ENCODE peak calls at places on chromosomes 12 and 14, in eight cellular contexts. S is fibroblast of the aortic adventitia, P is AG09309, D is Peyer's patch, M is A549, Y is neural crest cell, Z is fibroblast of pulmonary artery, L is GM20000. B is an unnamed sample.

GRCh38 chr12:79344855-79345840 is 345.6 kb downstream of the PAWR start:
- DNase-seq in D (peak), Z (peak), S (peak), Y (peak), L (peak), P (no peak), M (peak), B (peak)

GRCh38 chr12:119014368-119014767 is 33.0 kb downstream of the SRRM4 start:
- DNase-seq in S (no peak), L (no peak), M (no peak), P (no peak), D (no peak), Z (no peak), Y (no peak), B (no peak)

GRCh38 chr14:103854822-103855733 is 7.7 kb upstream of the PPP1R13B start:
- DNase-seq in S (no peak), L (no peak), M (no peak), P (no peak), Z (no peak), D (no peak), Y (no peak), B (no peak)

GRCh38 chr12:1702708-1703107 is 11.8 kb downstream of the ADIPOR2 start:
- DNase-seq in M (no peak), Z (no peak), D (no peak), L (no peak), P (no peak), S (no peak), Y (no peak), B (no peak)

GRCh38 chr14:60174352-60175254 is 9.4 kb upstream of the DHRS7 start:
- DNase-seq in L (no peak), Y (no peak), M (no peak), S (no peak), D (no peak), Z (no peak), P (no peak), B (no peak)

GRCh38 chr14:69500736-69501135 is 16.2 kb downstream of the PLEKHD1 start:
- DNase-seq in D (no peak), L (no peak), M (no peak), P (no peak), Y (no peak), Z (no peak), S (no peak), B (no peak)

GRCh38 chr12:3285570-3285969 is 205.4 kb upstream of the PRMT8 start:
- DNase-seq in S (no peak), P (no peak), M (no peak), D (no peak), L (no peak), Y (no peak), Z (no peak), B (no peak)

GRCh38 chr12:108425238-108425795 is 86.2 kb upstream of the CMKLR1 start:
- DNase-seq in S (no peak), Z (no peak), D (no peak), M (no peak), Y (no peak), P (no peak), L (no peak), B (no peak)

GRCh38 chr14:85934123-85934885 is 404.4 kb downstream of the FLRT2 start:
- DNase-seq in M (peak), S (peak), L (peak), Y (no peak), P (no peak), Z (no peak), D (peak), B (peak)

GRCh38 chr12:132908145-132909029 is 21.0 kb upstream of the CHFR start:
- DNase-seq in Y (peak), Z (peak), M (no peak), D (peak), S (peak), P (peak), L (peak), B (peak)

GRCh38 chr14:70889555-70889954 is 17.7 kb upstream of the PCNX1 start:
- DNase-seq in M (no peak), Z (no peak), S (no peak), L (no peak), P (no peak), D (no peak), Y (no peak), B (no peak)

GRCh38 chr12:82124711-82125110 is 233.5 kb downstream of the CCDC59 start:
- DNase-seq in P (no peak), L (no peak), S (peak), M (no peak), D (no peak), Y (no peak), Z (no peak), B (no peak)

GRCh38 chr12:117235261-117235660 is 45.0 kb upstream of the FBXO21 start:
- DNase-seq in Z (no peak), Y (no peak), L (no peak), M (no peak), S (no peak), P (no peak), D (no peak), B (no peak)

GRCh38 chr12:69481133-69481532 is 10.9 kb downstream of the FRS2 start:
- DNase-seq in L (no peak), Y (no peak), P (no peak), M (no peak), S (no peak), D (no peak), Z (no peak), B (no peak)

GRCh38 chr14:96746101-96746500 is 51.1 kb upstream of the VRK1 start:
- DNase-seq in Y (no peak), D (no peak), Z (no peak), L (no peak), P (no peak), M (no peak), S (no peak), B (no peak)

GRCh38 chr14:66444271-66444987 is 41.7 kb upstream of the CCDC196 start:
- DNase-seq in P (no peak), S (peak), Y (no peak), D (no peak), M (no peak), L (no peak), Z (peak), B (no peak)

GRCh38 chr12:132850291-132850690 is 21.6 kb upstream of the GOLGA3 start:
- DNase-seq in D (no peak), S (no peak), L (no peak), M (no peak), P (no peak), Y (no peak), Z (no peak), B (no peak)

GRCh38 chr12:80912906-80913769 is 24.6 kb downstream of the LIN7A start:
- DNase-seq in P (no peak), D (no peak), L (no peak), M (no peak), Z (peak), Y (no peak), S (peak), B (no peak)

GRCh38 chr14:69247691-69248440 is 12.1 kb upstream of the GALNT16 start:
- DNase-seq in M (no peak), L (no peak), P (peak), Z (peak), D (no peak), S (peak), Y (no peak), B (no peak)

GRCh38 chr12:111937429-111937828 is 75.5 kb downstream of the TMEM116 start:
- DNase-seq in L (no peak), D (no peak), M (no peak), Z (peak), P (no peak), S (peak), Y (no peak), B (no peak)

GRCh38 chr14:96187216-96188050 is 17.2 kb upstream of the BDKRB2 start:
- DNase-seq in P (no peak), L (no peak), M (no peak), Z (no peak), S (no peak), D (no peak), Y (no peak), B (no peak)

GRCh38 chr12:42235426-42235825 is 2.6 kb downstream of the YAF2 start:
- DNase-seq in L (peak), Y (no peak), D (no peak), Z (no peak), S (no peak), M (no peak), P (no peak), B (no peak)

GRCh38 chr12:92505373-92506340 is 197.1 kb upstream of the PLEKHG7 start:
- DNase-seq in S (peak), Y (peak), M (no peak), D (peak), Z (peak), L (peak), P (no peak), B (no peak)

GRCh38 chr14:53549956-53550355 is 396.8 kb upstream of the DDHD1 start:
- DNase-seq in Y (no peak), P (no peak), M (no peak), Z (no peak), S (no peak), D (no peak), L (no peak), B (no peak)

GRCh38 chr14:89332031-89332430 is 85.0 kb downstream of the FOXN3 start:
- DNase-seq in M (no peak), Y (no peak), D (no peak), S (no peak), P (no peak), L (no peak), Z (no peak), B (no peak)

GRCh38 chr14:105487449-105487985 is 831 bp downstream of the CRIP1 start:
- DNase-seq in M (no peak), S (no peak), P (no peak), Z (no peak), D (peak), L (no peak), Y (no peak), B (no peak)

GRCh38 chr12:105480162-105480561 is 149.7 kb downstream of the C12orf75 start:
- DNase-seq in P (no peak), M (no peak), Z (no peak), L (no peak), Y (no peak), D (no peak), S (no peak), B (no peak)

GRCh38 chr14:46250113-46250703 is 401.4 kb downstream of the RPL10L start:
- DNase-seq in Z (peak), L (no peak), M (peak), D (no peak), S (peak), Y (no peak), P (no peak), B (peak)

GRCh38 chr12:87756111-87756510 is 273.1 kb downstream of the C12orf50 start:
- DNase-seq in D (no peak), M (peak), Z (peak), P (peak), L (no peak), Y (no peak), S (peak), B (no peak)

GRCh38 chr14:64186231-64187129 is 107.7 kb downstream of the ESR2 start:
- DNase-seq in Z (no peak), D (no peak), P (no peak), L (no peak), Y (peak), M (no peak), S (no peak), B (no peak)

GRCh38 chr14:69404478-69404877 is 6.0 kb downstream of the SLC39A9 start:
- DNase-seq in P (no peak), S (no peak), L (no peak), D (no peak), Y (no peak), M (no peak), Z (no peak), B (no peak)

GRCh38 chr12:39490500-39491276 is 47.8 kb upstream of the KIF21A start:
- DNase-seq in Y (no peak), Z (peak), S (peak), L (no peak), M (no peak), P (no peak), D (no peak), B (no peak)

GRCh38 chr12:108324678-108325358 is 14.3 kb downstream of the CMKLR1 start:
- DNase-seq in L (no peak), P (no peak), M (no peak), D (no peak), Y (no peak), S (no peak), Z (no peak), B (no peak)

DNA sequence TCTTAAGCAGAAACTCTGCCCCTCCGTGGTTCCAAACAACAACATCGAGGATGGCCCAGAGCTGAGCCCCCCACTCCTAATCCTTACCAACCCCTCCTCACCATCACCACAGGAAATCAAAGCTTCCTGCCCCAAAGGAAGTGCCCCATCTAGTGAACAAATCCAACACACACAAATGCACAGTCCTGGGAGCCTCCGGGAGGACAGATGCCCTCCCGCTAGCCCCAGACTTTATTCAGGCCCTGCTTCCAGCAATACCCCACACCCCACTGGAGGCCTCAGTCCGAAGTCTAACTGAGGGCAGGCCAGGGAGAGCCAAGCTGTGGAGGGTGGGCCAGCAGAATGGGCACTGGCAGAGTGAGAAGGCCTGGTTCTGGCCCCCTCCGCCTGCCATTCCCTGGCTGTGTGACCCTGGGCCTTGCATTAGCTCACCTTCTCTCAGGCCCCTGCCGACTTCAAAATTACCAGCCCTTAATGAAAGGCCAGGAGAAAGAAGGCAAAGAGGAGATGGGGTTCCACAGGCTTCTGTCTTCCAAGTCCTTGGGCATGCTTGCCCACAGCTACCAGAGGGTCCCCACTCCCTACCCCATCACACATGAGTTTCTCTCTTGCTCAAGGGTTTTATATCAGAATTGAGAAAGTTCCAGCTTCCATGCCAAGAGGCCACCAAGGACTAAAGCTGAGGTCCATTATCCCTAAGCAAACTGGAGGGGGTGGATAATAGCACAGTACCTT is 2.3 kb downstream of the HDAC7 start:
- DNase-seq in L (no peak), M (peak), Y (no peak), P (no peak), S (no peak), Z (no peak), D (no peak), B (no peak)
- TF ChIP-seq CTCF in L (no peak), M (peak), Y (no peak), P (peak), S (peak), Z (peak), D (no peak), B (peak)

GRCh38 chr12:121892673-121893561 is 4.3 kb downstream of the PSMD9 start:
- DNase-seq in Y (no peak), L (no peak), P (no peak), D (no peak), S (no peak), Z (no peak), M (no peak), B (no peak)
- TF ChIP-seq CTCF in Y (no peak), L (no peak), P (no peak), D (no peak), S (no peak), Z (no peak), M (no peak), B (no peak)

GRCh38 chr12:18160901-18161300 is 70.9 kb upstream of the RERGL start:
- DNase-seq in L (no peak), Z (no peak), P (no peak), D (no peak), M (no peak), S (no peak), Y (no peak), B (no peak)

GRCh38 chr12:18153826-18154225 is 63.8 kb upstream of the RERGL start:
- DNase-seq in S (no peak), L (no peak), M (no peak), D (no peak), Z (no peak), P (no peak), Y (no peak), B (no peak)

GRCh38 chr12:18158774-18159557 is 69.0 kb upstream of the RERGL start:
- DNase-seq in P (no peak), S (peak), L (peak), Y (peak), Z (peak), D (peak), M (peak), B (peak)
- TF ChIP-seq CTCF in P (peak), S (peak), L (peak), Y (peak), Z (peak), D (no peak), M (peak), B (peak)

GRCh38 chr12:56208014-56208413 is 13.7 kb downstream of the RNF41 start:
- DNase-seq in Z (no peak), M (no peak), S (no peak), Y (no peak), D (peak), L (no peak), P (no peak), B (no peak)

GRCh38 chr12:56205445-56205844 is 16.2 kb upstream of the SMARCC2 start:
- DNase-seq in D (no peak), S (no peak), Z (no peak), M (no peak), P (no peak), L (no peak), Y (no peak), B (no peak)

GRCh38 chr12:56204275-56204674 is 15.0 kb upstream of the SMARCC2 start:
- DNase-seq in Y (no peak), M (no peak), D (no peak), S (no peak), Z (no peak), P (no peak), L (no peak), B (no peak)

GRCh38 chr12:56202838-56203237 is 13.6 kb upstream of the SMARCC2 start:
- DNase-seq in S (no peak), M (no peak), Y (no peak), P (no peak), Z (no peak), L (no peak), D (no peak), B (no peak)

GRCh38 chr12:56206373-56207166 is 15.2 kb downstream of the RNF41 start:
- DNase-seq in L (no peak), Z (peak), D (peak), Y (peak), M (peak), S (peak), P (no peak), B (no peak)
- TF ChIP-seq CTCF in L (peak), Z (peak), D (peak), Y (peak), M (peak), S (peak), P (peak), B (peak)

DNA sequence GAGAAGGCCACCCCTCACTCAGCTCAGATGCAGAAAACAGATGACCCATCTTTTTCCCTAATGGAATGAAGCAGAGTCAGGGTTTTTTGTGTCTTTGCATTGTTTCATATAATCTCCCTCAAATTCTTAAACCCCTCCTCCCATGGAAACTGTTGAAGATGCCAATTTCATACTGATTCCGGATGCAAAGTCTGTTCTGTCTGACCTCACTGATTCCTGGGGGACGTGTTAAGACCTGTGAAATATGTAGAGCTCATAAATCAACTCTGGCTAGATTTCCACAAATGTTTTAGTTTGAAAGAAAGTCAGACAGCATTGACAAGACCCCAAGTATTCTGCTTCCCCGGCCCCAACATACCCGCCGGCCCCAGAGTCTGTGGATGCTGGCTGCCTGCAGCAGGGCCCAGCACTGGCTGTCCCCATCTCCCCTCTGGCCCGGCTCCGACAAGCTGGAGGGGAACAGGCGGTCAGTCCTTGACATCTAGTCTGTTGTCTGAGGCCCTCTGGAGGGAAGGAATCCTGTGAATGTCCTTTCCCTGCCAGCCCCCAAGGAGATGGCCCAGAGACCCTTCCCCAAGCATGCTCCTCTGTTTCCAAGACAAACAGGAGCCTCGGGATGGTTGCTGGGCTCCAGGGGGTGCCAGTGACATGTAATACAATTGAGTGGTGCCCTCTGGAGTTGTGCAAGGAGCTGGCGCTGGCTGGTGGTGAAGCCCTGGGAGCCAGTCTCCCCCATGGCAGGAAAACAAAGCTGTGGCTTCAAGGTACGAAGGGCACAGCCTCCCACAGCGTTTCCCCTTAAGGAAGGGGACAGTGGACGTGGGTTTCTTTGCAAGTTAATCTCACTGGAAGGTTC is 22.4 kb downstream of the FBLN5 start:
- DNase-seq in P (no peak), Y (no peak), L (no peak), D (no peak), Z (peak), S (peak), M (no peak), B (no peak)
- TF ChIP-seq CTCF in P (no peak), Y (no peak), L (no peak), D (no peak), Z (no peak), S (no peak), M (no peak), B (no peak)

DNA sequence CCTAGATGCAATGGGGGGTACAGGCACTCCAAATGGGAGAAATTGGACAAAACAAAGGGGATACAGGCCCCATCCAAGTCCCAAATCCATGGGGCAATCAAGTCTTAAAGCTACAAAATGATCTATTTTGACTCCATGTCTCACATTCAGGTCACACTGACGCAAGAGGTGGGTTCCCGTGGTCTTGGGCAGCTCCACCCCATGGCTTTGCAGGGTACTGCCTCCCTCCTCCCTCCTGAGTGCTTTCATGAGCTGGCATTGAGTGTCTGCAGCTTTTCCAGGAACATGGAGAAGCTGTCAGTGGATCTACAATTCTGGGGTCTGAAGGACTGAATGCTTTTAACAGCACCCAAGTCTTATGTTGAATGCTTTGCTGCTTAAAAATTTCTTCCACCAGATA is 274.5 kb upstream of the LRIG3 start:
- DNase-seq in D (no peak), S (no peak), P (no peak), L (no peak), M (no peak), Y (no peak), Z (no peak), B (no peak)
- TF ChIP-seq CTCF in D (no peak), S (no peak), P (no peak), L (no peak), M (no peak), Y (no peak), Z (no peak), B (no peak)

GRCh38 chr14:72617391-72618011 is 276.4 kb downstream of the DPF3 start:
- DNase-seq in P (no peak), L (no peak), Y (no peak), D (no peak), S (peak), M (no peak), Z (no peak), B (no peak)
- TF ChIP-seq CTCF in P (peak), L (no peak), Y (no peak), D (no peak), S (no peak), M (no peak), Z (no peak), B (no peak)

GRCh38 chr14:76186318-76187027 is 34.8 kb downstream of the GPATCH2L start:
- DNase-seq in Y (no peak), S (no peak), D (peak), L (peak), Z (no peak), M (no peak), P (no peak), B (peak)

GRCh38 chr14:76175942-76176341 is 24.2 kb downstream of the GPATCH2L start:
- DNase-seq in Y (no peak), S (no peak), Z (no peak), D (no peak), L (no peak), M (no peak), P (no peak), B (no peak)

DNA sequence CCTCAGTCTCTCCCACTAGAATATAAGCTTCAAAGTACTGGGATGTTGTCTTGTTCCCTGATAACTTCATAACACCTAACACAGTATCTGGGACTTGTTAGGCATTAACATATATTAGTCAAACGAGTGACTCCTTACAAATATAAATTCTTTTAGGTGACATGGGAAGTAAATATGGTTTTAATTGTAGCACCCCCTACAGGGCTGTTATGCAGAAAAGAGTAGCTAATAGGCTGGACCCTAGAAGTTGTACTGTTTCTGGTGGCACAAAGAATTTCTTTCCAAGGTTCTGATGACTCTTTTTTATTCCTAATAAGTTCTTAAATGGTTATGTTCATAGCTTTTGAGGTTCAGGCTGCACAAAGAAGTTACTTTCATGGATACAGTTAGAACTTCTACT is 29.8 kb downstream of the GPATCH2L start:
- DNase-seq in M (no peak), S (peak), D (no peak), P (no peak), Z (peak), L (no peak), Y (no peak), B (no peak)
- TF ChIP-seq CTCF in M (no peak), S (peak), D (no peak), P (peak), Z (peak), L (no peak), Y (peak), B (peak)

B was measured in GM13977.